ENCODE peak calls at places on chromosomes 11 and 22, in five cellular contexts. D is left kidney; M is activated CD4-positive, alpha-beta T cell treated with anti-CD3 and anti-CD28 coated beads, Interleukin-2, amount 50 U/mL, for 1 hour; T is GM03348; W is AML-193. N is an unnamed sample.
A peak's percentile ranks its signal among the peaks of the same experiment; 100 is the strongest.

GRCh38 chr22:29014773-29015172 is 46.9 kb downstream of the C22orf31 start:
- DNase-seq in D (no peak), M (no peak), T (no peak), W (no peak), N (no peak)

GRCh38 chr11:113506461-113506860 is 31.3 kb upstream of the DRD2 start:
- DNase-seq in D (no peak), M (no peak), T (no peak), W (no peak), N (no peak)

GRCh38 chr22:22818861-22819855 is 68.5 kb upstream of the IGLL5 start:
- DNase-seq in D (no peak), M (peak; percentile 25), T (no peak), W (no peak), N (peak; percentile 82)

GRCh38 chr11:2464451-2465165 is 19.8 kb downstream of the KCNQ1 start:
- DNase-seq in D (no peak), M (no peak), T (peak; percentile 3), W (no peak), N (no peak)

GRCh38 chr22:48566741-48567140 is 1260.9 kb downstream of the BRD1 start:
- DNase-seq in D (peak; percentile 18), M (no peak), T (peak; percentile 76), W (no peak), N (no peak)

GRCh38 chr11:16226245-16226644 is 130.1 kb downstream of the SOX6 start:
- DNase-seq in D (peak; percentile 34), M (no peak), T (no peak), W (no peak), N (no peak)

GRCh38 chr11:106621479-106621878 is 396.8 kb downstream of the GUCY1A2 start:
- DNase-seq in D (no peak), M (no peak), T (no peak), W (no peak), N (no peak)

GRCh38 chr11:35232961-35233360 is 94.0 kb downstream of the CD44 start:
- DNase-seq in D (no peak), M (no peak), T (no peak), W (no peak), N (no peak)

GRCh38 chr22:36215976-36216375 is 14.4 kb upstream of the APOL4 start:
- DNase-seq in D (no peak), M (no peak), T (no peak), W (no peak), N (no peak)

GRCh38 chr22:23418159-23418788 is 161.8 kb downstream of the IGLL1 start:
- DNase-seq in D (no peak), M (no peak), T (no peak), W (no peak), N (no peak)

GRCh38 chr11:116649268-116649667 is 123.5 kb downstream of the BUD13 start:
- DNase-seq in D (no peak), M (no peak), T (no peak), W (no peak), N (no peak)

GRCh38 chr11:110734790-110735189 is 22.6 kb upstream of the ARHGAP20 start:
- DNase-seq in D (no peak), M (no peak), T (no peak), W (no peak), N (no peak)

GRCh38 chr22:36279219-36279666 is 26.3 kb downstream of the APOL1 start:
- DNase-seq in D (no peak), M (no peak), T (no peak), W (peak; percentile 42), N (no peak)

GRCh38 chr22:41598081-41598480 is 8.4 kb upstream of the PMM1 start:
- DNase-seq in D (no peak), M (no peak), T (peak; percentile 78), W (no peak), N (no peak)

GRCh38 chr11:46381836-46382643 is 571 bp downstream of the MDK start:
- DNase-seq in D (peak; percentile 76), M (no peak), T (peak; percentile 46), W (no peak), N (peak; percentile 39)

GRCh38 chr11:90434858-90435257 is 212.0 kb upstream of the CHORDC1 start:
- DNase-seq in D (peak; percentile 26), M (no peak), T (no peak), W (peak; percentile 10), N (no peak)

GRCh38 chr22:23230348-23231068 is 50.2 kb downstream of the BCR start:
- DNase-seq in D (no peak), M (no peak), T (no peak), W (no peak), N (no peak)

GRCh38 chr11:71933141-71933933 is 4.5 kb downstream of the RNF121 start:
- DNase-seq in D (no peak), M (no peak), T (no peak), W (no peak), N (no peak)

GRCh38 chr11:66868082-66868725 is 11.3 kb downstream of the LRFN4 start:
- DNase-seq in D (no peak), M (no peak), T (no peak), W (no peak), N (no peak)

GRCh38 chr22:24523873-24524272 is 28.7 kb downstream of the UPB1 start:
- DNase-seq in D (no peak), M (no peak), T (peak; percentile 59), W (no peak), N (no peak)

GRCh38 chr11:66607126-66607834 is 9.2 kb upstream of the RBM14 start:
- DNase-seq in D (no peak), M (no peak), T (peak; percentile 80), W (no peak), N (no peak)

GRCh38 chr11:65743928-65744698 is 23.5 kb upstream of the RNASEH2C start:
- DNase-seq in D (peak; percentile 51), M (no peak), T (peak; percentile 57), W (peak; percentile 66), N (no peak)

GRCh38 chr22:25551396-25551795 is 13.1 kb upstream of the GRK3 start:
- DNase-seq in D (no peak), M (no peak), T (no peak), W (no peak), N (no peak)

GRCh38 chr22:49057910-49058309 is 769.8 kb downstream of the BRD1 start:
- DNase-seq in D (no peak), M (no peak), T (no peak), W (no peak), N (no peak)

GRCh38 chr11:7614656-7615055 is 58.6 kb downstream of the CYB5R2 start:
- DNase-seq in D (no peak), M (no peak), T (no peak), W (no peak), N (no peak)

GRCh38 chr11:18012314-18012905 is 437 bp downstream of the SERGEF start:
- DNase-seq in D (peak; percentile 74), M (no peak), T (peak; percentile 26), W (no peak), N (no peak)

GRCh38 chr22:18056802-18057474 is 20.9 kb upstream of the PEX26 start:
- DNase-seq in D (no peak), M (no peak), T (no peak), W (no peak), N (no peak)

GRCh38 chr22:44538071-44538470 is 40.0 kb upstream of the RTL6 start:
- DNase-seq in D (no peak), M (no peak), T (peak; percentile 34), W (no peak), N (no peak)

GRCh38 chr22:33722817-33723216 is 197.5 kb downstream of the LARGE1 start:
- DNase-seq in D (peak; percentile 23), M (no peak), T (no peak), W (no peak), N (no peak)

GRCh38 chr11:35593143-35593542 is 25.1 kb upstream of the FJX1 start:
- DNase-seq in D (no peak), M (no peak), T (peak; percentile 87), W (no peak), N (no peak)